ENCODE peak calls at places on chromosome 13, in four cellular contexts. K is breast epithelium, W is prostate gland, E is esophagus squamous epithelium. B is an unnamed sample. For H3K36me3, the result is how much of the 10 kb centered on the place peaks cover.

GRCh38 chr13:31909889-31910551 is 121.6 kb upstream of the FRY start:
- DNase-seq in K (no peak), W (peak), E (no peak), B (no peak)

GRCh38 chr13:83327091-83327490 is 555.2 kb downstream of the SLITRK1 start:
- DNase-seq in K (no peak), W (no peak), E (no peak), B (no peak)

GRCh38 chr13:84366484-84366883 is 484.2 kb upstream of the SLITRK1 start:
- DNase-seq in K (no peak), W (no peak), E (no peak), B (no peak)

GRCh38 chr13:111625526-111626315 is 305.3 kb downstream of the TEX29 start:
- DNase-seq in K (no peak), W (no peak), E (no peak), B (no peak)

GRCh38 chr13:97328222-97328790 is 105.7 kb upstream of the RAP2A start:
- DNase-seq in K (peak), W (no peak), E (no peak), B (no peak)

GRCh38 chr13:24212674-24213073 is 52.2 kb downstream of the SPATA13 start:
- DNase-seq in K (peak), W (no peak), E (no peak), B (no peak)

GRCh38 chr13:97330448-97330847 is 103.5 kb upstream of the RAP2A start:
- DNase-seq in K (no peak), W (no peak), E (no peak), B (no peak)

GRCh38 chr13:41059466-41059865 is 1.8 kb upstream of the WBP4 start:
- DNase-seq in K (no peak), W (no peak), E (no peak), B (no peak)

GRCh38 chr13:36298535-36299068 is 988 bp upstream of the CCDC169 start:
- DNase-seq in K (no peak), W (no peak), E (no peak), B (no peak)

GRCh38 chr13:77136902-77137420 is 110.0 kb upstream of the FBXL3 start:
- DNase-seq in K (no peak), W (no peak), E (no peak), B (no peak)

GRCh38 chr13:60062502-60062901 is 101.2 kb downstream of the DIAPH3 start:
- DNase-seq in K (no peak), W (no peak), E (no peak), B (no peak)

GRCh38 chr13:30673669-30674521 is 56.2 kb downstream of the USPL1 start:
- DNase-seq in K (peak), W (peak), E (peak), B (peak)

GRCh38 chr13:34942732-34943674 is 933 bp downstream of the NBEA start:
- DNase-seq in K (no peak), W (peak), E (no peak), B (peak)

GRCh38 chr13:24306632-24307031 is 2.7 kb upstream of the C1QTNF9 start:
- DNase-seq in K (no peak), W (no peak), E (no peak), B (no peak)

GRCh38 chr13:109113427-109113826 is 484.0 kb downstream of the MYO16 start:
- DNase-seq in K (no peak), W (no peak), E (no peak), B (no peak)

GRCh38 chr13:80235131-80235530 is 105.8 kb downstream of the SPRY2 start:
- DNase-seq in K (no peak), W (no peak), E (no peak), B (no peak)

GRCh38 chr13:60591348-60591747 is 194.3 kb downstream of the TDRD3 start:
- DNase-seq in K (no peak), W (no peak), E (no peak), B (no peak)

GRCh38 chr13:97382276-97382675 is 51.7 kb upstream of the RAP2A start:
- DNase-seq in K (no peak), W (no peak), E (no peak), B (no peak)

GRCh38 chr13:50845211-50845610 is 1.7 kb upstream of the DLEU7 start:
- DNase-seq in K (no peak), W (no peak), E (no peak), B (no peak)

GRCh38 chr13:32267836-32268439 is 47.2 kb downstream of the ZAR1L start:
- DNase-seq in K (no peak), W (peak), E (no peak), B (no peak)

GRCh38 chr13:35179494-35179893 is 237.4 kb downstream of the NBEA start:
- DNase-seq in K (no peak), W (no peak), E (no peak), B (no peak)

GRCh38 chr13:33676045-33676699 is 141.8 kb upstream of the RFC3 start:
- DNase-seq in K (no peak), W (no peak), E (no peak), B (no peak)
- TF ChIP-seq POLR2A in K (no peak), W (no peak), E (no peak), B (no peak)

GRCh38 chr13:39955560-39955959 is 300.1 kb downstream of the COG6 start:
- DNase-seq in K (no peak), W (no peak), E (no peak), B (no peak)
- H3K27ac ChIP-seq in K (no peak), W (no peak), E (no peak), B (no peak)

GRCh38 chr13:113170503-113170902 is 12.1 kb downstream of the PROZ start:
- DNase-seq in K (no peak), W (no peak), E (no peak), B (no peak)
- H3K36me3 ChIP-seq in K (under half), W (under half), E (under half), B (under half)

GRCh38 chr13:49247722-49248432 is at the start of gene CDADC1:
- DNase-seq in K (peak), W (peak), E (peak), B (peak)
- TF ChIP-seq POLR2A in K (peak), W (peak), E (peak), B (peak)